ENCODE peak calls at places on chromosome 1, in eight cellular contexts. L is A549; V is neural progenitor cell; H is tibial nerve; G is ovary; J is effector memory CD4-positive, alpha-beta T cell; C is left lung; F is SK-N-SH. N is an unnamed sample.

GRCh38 chr1:5992814-5993552 is 758 bp upstream of the NPHP4 start:
- DNase-seq in L (no peak), V (peak; percentile 63), H (no peak), G (no peak), J (no peak), C (peak; percentile 82), F (peak; percentile 83), N (peak; percentile 56)

GRCh38 chr1:30868833-30869435 is 39.6 kb downstream of the SDC3 start:
- DNase-seq in L (no peak), V (no peak), H (no peak), G (no peak), J (no peak), C (no peak), F (no peak), N (no peak)

GRCh38 chr1:25063591-25064416 is 133.7 kb upstream of the RUNX3 start:
- DNase-seq in L (peak; percentile 15), V (no peak), H (no peak), G (no peak), J (no peak), C (no peak), F (no peak), N (no peak)

GRCh38 chr1:167755568-167756145 is 33.9 kb downstream of the MPZL1 start:
- DNase-seq in L (no peak), V (peak; percentile 14), H (no peak), G (no peak), J (no peak), C (no peak), F (no peak), N (no peak)

GRCh38 chr1:204417231-204417997 is 5.8 kb upstream of the PPP1R15B start:
- DNase-seq in L (peak; percentile 94), V (no peak), H (no peak), G (no peak), J (no peak), C (no peak), F (peak; percentile 65), N (peak; percentile 69)

GRCh38 chr1:77060000-77060399 is 159.2 kb downstream of the PIGK start:
- DNase-seq in L (no peak), V (peak; percentile 60), H (no peak), G (no peak), J (no peak), C (no peak), F (no peak), N (no peak)

GRCh38 chr1:17919525-17920439 is 164.6 kb downstream of the ACTL8 start:
- DNase-seq in L (peak; percentile 25), V (peak; percentile 84), H (no peak), G (no peak), J (no peak), C (no peak), F (peak; percentile 78), N (no peak)

GRCh38 chr1:227191607-227192006 is 126.7 kb downstream of the CDC42BPA start:
- DNase-seq in L (no peak), V (no peak), H (no peak), G (no peak), J (no peak), C (no peak), F (no peak), N (no peak)

GRCh38 chr1:9384751-9385245 is 92.1 kb downstream of the SPSB1 start:
- DNase-seq in L (no peak), V (no peak), H (no peak), G (no peak), J (no peak), C (no peak), F (peak; percentile 62), N (peak; percentile 55)

GRCh38 chr1:182374101-182374834 is 17.3 kb downstream of the GLUL start:
- DNase-seq in L (no peak), V (no peak), H (no peak), G (no peak), J (no peak), C (no peak), F (no peak), N (no peak)

GRCh38 chr1:29713857-29714256 is 477.5 kb downstream of the PTPRU start:
- DNase-seq in L (no peak), V (no peak), H (no peak), G (no peak), J (no peak), C (no peak), F (no peak), N (no peak)

GRCh38 chr1:178540646-178541045 is 27.7 kb downstream of the TEX35 start:
- DNase-seq in L (no peak), V (no peak), H (no peak), G (no peak), J (no peak), C (no peak), F (no peak), N (no peak)

GRCh38 chr1:113035086-113035485 is 37.9 kb upstream of the LRIG2 start:
- DNase-seq in L (no peak), V (no peak), H (no peak), G (no peak), J (no peak), C (no peak), F (no peak), N (no peak)

GRCh38 chr1:49185455-49185980 is 408.8 kb upstream of the BEND5 start:
- DNase-seq in L (no peak), V (no peak), H (no peak), G (no peak), J (no peak), C (no peak), F (no peak), N (no peak)

GRCh38 chr1:49183489-49183888 is 406.8 kb upstream of the BEND5 start:
- DNase-seq in L (no peak), V (no peak), H (no peak), G (no peak), J (no peak), C (no peak), F (no peak), N (no peak)

GRCh38 chr1:49190138-49190537 is 413.4 kb upstream of the BEND5 start:
- DNase-seq in L (no peak), V (no peak), H (no peak), G (no peak), J (no peak), C (no peak), F (no peak), N (no peak)

DNA sequence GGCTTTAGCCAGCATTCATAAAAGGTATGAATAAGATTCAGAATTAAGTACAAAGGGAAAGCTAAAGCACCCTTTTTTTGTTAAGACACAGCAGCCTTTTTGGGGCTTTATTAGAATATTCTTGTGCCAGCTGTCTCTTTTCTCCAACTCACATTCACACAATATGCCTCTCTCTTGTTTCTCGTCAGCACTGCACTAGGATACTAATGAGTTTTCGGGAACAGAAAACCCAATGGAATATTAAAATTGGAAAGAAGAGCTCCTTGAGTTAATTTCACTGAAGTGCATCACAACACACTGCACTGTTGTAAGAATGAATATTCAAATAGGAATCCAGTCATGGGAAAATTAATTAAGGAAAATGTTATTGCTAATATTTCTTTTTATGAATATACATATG is 410.4 kb upstream of the BEND5 start:
- DNase-seq in L (no peak), V (no peak), H (no peak), G (no peak), J (no peak), C (no peak), F (no peak), N (no peak)
- H3K27ac ChIP-seq in L (no peak overlapping the region), V (no peak overlapping the region), H (no peak overlapping the region), G (no peak overlapping the region), J (no peak overlapping the region), C (no peak overlapping the region), F (no peak overlapping the region), N (no peak overlapping the region)

GRCh38 chr1:117137281-117137680 is 15.7 kb upstream of the TRIM45 start:
- DNase-seq in L (no peak), V (no peak), H (no peak), G (no peak), J (no peak), C (no peak), F (no peak), N (no peak)
- H3K4me3 ChIP-seq in L (no peak overlapping the region), V (no peak overlapping the region), H (no peak overlapping the region), G (no peak overlapping the region), J (no peak overlapping the region), C (no peak overlapping the region), F (no peak overlapping the region), N (no peak overlapping the region)

GRCh38 chr1:35866998-35867397 is 16.0 kb upstream of the AGO1 start:
- DNase-seq in L (no peak), V (no peak), H (no peak), G (no peak), J (no peak), C (no peak), F (no peak), N (no peak)

GRCh38 chr1:35870651-35871309 is 12.2 kb upstream of the AGO1 start:
- DNase-seq in L (no peak), V (no peak), H (no peak), G (no peak), J (no peak), C (no peak), F (no peak), N (no peak)

GRCh38 chr1:35860680-35861079 is 22.3 kb upstream of the AGO1 start:
- DNase-seq in L (no peak), V (no peak), H (no peak), G (no peak), J (no peak), C (no peak), F (no peak), N (no peak)

DNA sequence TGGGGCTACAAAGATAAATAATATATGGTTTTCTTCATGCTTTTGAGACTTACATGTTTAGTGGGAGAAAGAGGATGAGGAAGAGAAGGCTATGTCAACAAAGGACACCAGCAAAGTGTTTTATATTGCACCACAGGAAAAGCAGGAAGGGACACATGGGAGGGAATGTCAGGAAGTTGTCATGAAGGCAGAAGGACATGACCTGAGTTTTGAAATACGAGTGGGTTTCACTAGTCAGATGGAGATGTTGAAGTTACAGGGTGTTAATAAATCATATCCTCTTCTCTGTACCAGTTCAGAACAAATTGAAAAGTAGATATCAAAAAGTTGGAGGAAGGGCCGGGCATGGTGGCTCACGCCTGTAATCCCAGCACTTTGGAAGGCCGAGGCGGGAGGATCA is 18.2 kb upstream of the AGO1 start:
- DNase-seq in L (no peak), V (no peak), H (no peak), G (no peak), J (no peak), C (no peak), F (no peak), N (no peak)
- H3K4me1 ChIP-seq in L (no peaks in the 10 kb centered on the region), V (no peaks in the 10 kb centered on the region), H (no peaks in the 10 kb centered on the region), G (no peaks in the 10 kb centered on the region), J (no peaks in the 10 kb centered on the region), C (no peaks in the 10 kb centered on the region), F (no peaks in the 10 kb centered on the region), N (peaks cover 2% of the 10 kb centered on the region)

GRCh38 chr1:151371340-151371739 is 1.2 kb downstream of the SELENBP1 start:
- DNase-seq in L (no peak), V (no peak), H (peak; percentile 61), G (peak; percentile 66), J (no peak), C (peak; percentile 83), F (no peak), N (peak; percentile 74)

GRCh38 chr1:151372411-151372934 is at the start of gene SELENBP1:
- DNase-seq in L (peak; percentile 48), V (peak; percentile 77), H (peak; percentile 80), G (peak; percentile 91), J (no peak), C (peak; percentile 85), F (no peak), N (peak; percentile 93)

GRCh38 chr1:151373196-151373595 is 691 bp upstream of the SELENBP1 start:
- DNase-seq in L (no peak), V (no peak), H (no peak), G (peak; percentile 20), J (no peak), C (no peak), F (no peak), N (no peak)

GRCh38 chr1:151370211-151370911 is 2.1 kb downstream of the SELENBP1 start:
- DNase-seq in L (no peak), V (no peak), H (no peak), G (peak; percentile 64), J (no peak), C (no peak), F (no peak), N (peak; percentile 89)

GRCh38 chr1:151371744-151372410 is 628 bp downstream of the SELENBP1 start:
- DNase-seq in L (peak; percentile 27), V (no peak), H (peak; percentile 45), G (peak; percentile 63), J (no peak), C (no peak), F (peak; percentile 80), N (peak; percentile 88)
- H3K27ac ChIP-seq in L (peak overlapping the region; percentile 64), V (no peak overlapping the region), H (peak overlapping the region; percentile 49), G (peak overlapping the region; percentile 77), J (no peak overlapping the region), C (peak overlapping the region; percentile 85), F (no peak overlapping the region), N (peak overlapping the region; percentile 84)

N was measured in right cardiac atrium.